ENCODE peak calls at places on chromosome 5, in four cellular contexts. U is pancreas, H is GM20000, B is chondrocyte. G is an unnamed sample.

GRCh38 chr5:88555658-88556057 is 287.0 kb upstream of the TMEM161B start:
- DNase-seq in U (no peak), H (no peak), B (no peak), G (no peak)

GRCh38 chr5:96196890-96197289 is 235.2 kb upstream of the ELL2 start:
- DNase-seq in U (no peak), H (no peak), B (no peak), G (no peak)

GRCh38 chr5:91957671-91958070 is 574.6 kb upstream of the ARRDC3 start:
- DNase-seq in U (no peak), H (no peak), B (no peak), G (no peak)

GRCh38 chr5:59832577-59833301 is 60.8 kb downstream of the PDE4D start:
- DNase-seq in U (no peak), H (no peak), B (no peak), G (no peak)

GRCh38 chr5:132446621-132447020 is 44.0 kb downstream of the IRF1 start:
- DNase-seq in U (no peak), H (no peak), B (no peak), G (no peak)

GRCh38 chr5:6703791-6704190 is 9.4 kb upstream of the TENT4A start:
- DNase-seq in U (no peak), H (no peak), B (no peak), G (no peak)

GRCh38 chr5:155260798-155261197 is 247.2 kb downstream of the KIF4B start:
- DNase-seq in U (no peak), H (no peak), B (no peak), G (no peak)

GRCh38 chr5:81080809-81081460 is 120.8 kb downstream of the RASGRF2 start:
- DNase-seq in U (no peak), H (no peak), B (no peak), G (no peak)

GRCh38 chr5:108046955-108047670 is 334.8 kb downstream of the FBXL17 start:
- DNase-seq in U (no peak), H (no peak), B (no peak), G (peak)

GRCh38 chr5:79834420-79835219 is 145.0 kb downstream of the CMYA5 start:
- DNase-seq in U (peak), H (no peak), B (no peak), G (no peak)

GRCh38 chr5:145856285-145856818 is 16.5 kb downstream of the GRXCR2 start:
- DNase-seq in U (peak), H (no peak), B (no peak), G (no peak)

GRCh38 chr5:74430910-74431309 is 209.6 kb downstream of the ENC1 start:
- DNase-seq in U (no peak), H (no peak), B (no peak), G (no peak)

GRCh38 chr5:157471709-157472108 is 11.7 kb downstream of the NIPAL4 start:
- DNase-seq in U (no peak), H (peak), B (no peak), G (no peak)

GRCh38 chr5:159897786-159898393 is 18.4 kb upstream of the ADRA1B start:
- DNase-seq in U (no peak), H (no peak), B (no peak), G (no peak)

GRCh38 chr5:149474198-149474597 is 77.0 kb downstream of the CSNK1A1 start:
- DNase-seq in U (peak), H (no peak), B (no peak), G (no peak)

GRCh38 chr5:568809-569208 is 43.3 kb upstream of the CEP72 start:
- DNase-seq in U (peak), H (no peak), B (peak), G (no peak)

GRCh38 chr5:85345818-85346217 is 961.1 kb upstream of the EDIL3 start:
- DNase-seq in U (no peak), H (no peak), B (no peak), G (no peak)

GRCh38 chr5:5291357-5291756 is 131.1 kb upstream of the ICE1 start:
- DNase-seq in U (no peak), H (no peak), B (no peak), G (no peak)

GRCh38 chr5:147464211-147464610 is 45.7 kb downstream of the DPYSL3 start:
- DNase-seq in U (no peak), H (no peak), B (no peak), G (no peak)

GRCh38 chr5:172509405-172509781 is 55.1 kb upstream of the SH3PXD2B start:
- DNase-seq in U (peak), H (no peak), B (no peak), G (no peak)

GRCh38 chr5:102594192-102594591 is 95.4 kb upstream of the SLCO6A1 start:
- DNase-seq in U (no peak), H (no peak), B (no peak), G (no peak)

GRCh38 chr5:10536931-10537579 is 26.8 kb upstream of the ANKRD33B start:
- DNase-seq in U (no peak), H (peak), B (peak), G (no peak)

GRCh38 chr5:120808606-120809005 is 344.5 kb downstream of the PRR16 start:
- DNase-seq in U (no peak), H (no peak), B (no peak), G (no peak)

GRCh38 chr5:120690621-120691407 is 226.7 kb downstream of the PRR16 start:
- DNase-seq in U (no peak), H (no peak), B (no peak), G (no peak)

GRCh38 chr5:76660360-76660759 is 37.2 kb upstream of the F2RL2 start:
- DNase-seq in U (no peak), H (no peak), B (no peak), G (no peak)

GRCh38 chr5:12323637-12324229 is 419.5 kb upstream of the CTNND2 start:
- DNase-seq in U (no peak), H (no peak), B (no peak), G (no peak)

GRCh38 chr5:102130386-102130785 is 165.7 kb downstream of the SLCO4C1 start:
- DNase-seq in U (no peak), H (no peak), B (no peak), G (no peak)

GRCh38 chr5:15579193-15579990 is 79.4 kb downstream of the FBXL7 start:
- DNase-seq in U (no peak), H (no peak), B (no peak), G (no peak)

GRCh38 chr5:132205385-132206125 is 22.1 kb downstream of the P4HA2 start:
- DNase-seq in U (no peak), H (peak), B (no peak), G (no peak)

GRCh38 chr5:173456751-173457171 is 128.5 kb upstream of the STC2 start:
- DNase-seq in U (no peak), H (no peak), B (no peak), G (no peak)

GRCh38 chr5:10111575-10111974 is 138.1 kb downstream of the ATPSCKMT start:
- DNase-seq in U (no peak), H (peak), B (no peak), G (peak)

GRCh38 chr5:43227655-43228054 is 35.6 kb downstream of the NIM1K start:
- DNase-seq in U (no peak), H (no peak), B (no peak), G (no peak)

GRCh38 chr5:43232943-43233833 is 41.2 kb downstream of the NIM1K start:
- DNase-seq in U (no peak), H (no peak), B (no peak), G (no peak)

GRCh38 chr5:43233946-43234345 is 41.9 kb downstream of the NIM1K start:
- DNase-seq in U (no peak), H (peak), B (no peak), G (no peak)

GRCh38 chr5:43236633-43237355 is 44.8 kb downstream of the NIM1K start:
- DNase-seq in U (no peak), H (no peak), B (no peak), G (no peak)

DNA sequence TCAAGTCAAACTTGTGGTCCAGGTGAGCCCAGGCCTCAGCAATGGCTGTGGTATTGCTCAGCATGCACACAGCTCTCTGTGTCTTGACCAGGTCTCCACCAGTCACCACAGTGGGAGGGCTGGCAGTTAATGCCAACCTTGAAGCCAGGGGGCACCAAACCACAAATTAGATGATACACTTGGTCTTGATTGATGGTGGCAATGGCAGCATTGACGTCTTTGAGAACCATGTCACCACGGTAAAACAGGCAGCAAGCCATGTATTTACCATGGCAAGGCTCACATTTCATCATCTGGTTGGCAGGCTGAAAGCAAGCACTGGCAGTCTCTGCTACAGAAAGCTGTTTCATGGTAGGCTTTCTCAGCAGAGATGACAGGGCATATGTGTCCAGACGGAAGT is 40.0 kb downstream of the NIM1K start:
- DNase-seq in U (peak), H (no peak), B (no peak), G (no peak)
- TF ChIP-seq CTCF in U (peak), H (no peak), B (peak), G (no peak)

GRCh38 chr5:68215208-68215887 is at the start of gene PIK3R1:
- DNase-seq in U (peak), H (peak), B (peak), G (peak)
- TF ChIP-seq CTCF in U (peak), H (no peak), B (peak), G (no peak)

GRCh38 chr5:36273809-36274526 is 27.7 kb downstream of the RANBP3L start:
- DNase-seq in U (no peak), H (no peak), B (no peak), G (no peak)

GRCh38 chr5:36276864-36277263 is 24.8 kb downstream of the RANBP3L start:
- DNase-seq in U (no peak), H (no peak), B (no peak), G (no peak)

DNA sequence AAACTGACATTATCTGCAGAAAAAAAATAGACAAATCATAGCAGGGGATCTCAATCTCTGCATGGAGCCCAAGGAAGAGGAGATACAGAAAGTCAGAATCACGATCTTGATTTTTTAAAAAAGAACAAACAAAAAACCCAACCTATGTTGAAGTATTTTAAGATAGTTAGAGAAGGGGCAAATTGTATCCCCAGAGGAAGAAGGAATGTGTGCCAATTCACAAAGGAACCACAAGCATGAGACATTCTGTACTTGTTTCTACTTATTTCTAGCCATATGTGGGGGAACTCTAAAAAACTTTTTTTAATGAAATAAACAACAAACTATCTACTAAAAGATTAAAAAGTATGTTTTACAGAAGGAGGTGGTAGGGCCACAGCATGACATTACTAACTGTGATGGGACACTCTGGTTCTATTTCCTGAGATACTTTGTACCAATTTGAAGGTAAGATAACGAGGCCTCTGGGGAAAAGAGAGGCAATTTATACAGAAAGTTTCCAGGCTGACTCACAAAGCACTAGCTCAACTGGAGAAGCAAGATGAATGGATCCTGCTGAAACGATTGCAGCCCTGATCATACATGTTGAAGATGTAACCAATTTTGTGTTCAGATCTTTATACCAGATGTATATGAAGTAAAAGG is 22.5 kb downstream of the RANBP3L start:
- DNase-seq in U (no peak), H (no peak), B (no peak), G (no peak)
- TF ChIP-seq CTCF in U (no peak), H (no peak), B (no peak), G (no peak)

GRCh38 chr5:178787889-178788288 is 57.4 kb upstream of the ZNF354A start:
- DNase-seq in U (peak), H (no peak), B (peak), G (no peak)

GRCh38 chr5:178786424-178786823 is 56.0 kb upstream of the ZNF354A start:
- DNase-seq in U (peak), H (no peak), B (peak), G (no peak)

GRCh38 chr5:178784391-178784790 is 53.9 kb upstream of the ZNF354A start:
- DNase-seq in U (no peak), H (no peak), B (peak), G (no peak)

GRCh38 chr5:178786859-178787499 is 56.5 kb upstream of the ZNF354A start:
- DNase-seq in U (peak), H (no peak), B (peak), G (no peak)

GRCh38 chr5:178785999-178786398 is 55.5 kb upstream of the ZNF354A start:
- DNase-seq in U (peak), H (no peak), B (peak), G (no peak)
- TF ChIP-seq CTCF in U (no peak), H (no peak), B (no peak), G (no peak)

GRCh38 chr5:22238047-22238446 is 615.1 kb downstream of the CDH12 start:
- DNase-seq in U (no peak), H (no peak), B (no peak), G (no peak)

DNA sequence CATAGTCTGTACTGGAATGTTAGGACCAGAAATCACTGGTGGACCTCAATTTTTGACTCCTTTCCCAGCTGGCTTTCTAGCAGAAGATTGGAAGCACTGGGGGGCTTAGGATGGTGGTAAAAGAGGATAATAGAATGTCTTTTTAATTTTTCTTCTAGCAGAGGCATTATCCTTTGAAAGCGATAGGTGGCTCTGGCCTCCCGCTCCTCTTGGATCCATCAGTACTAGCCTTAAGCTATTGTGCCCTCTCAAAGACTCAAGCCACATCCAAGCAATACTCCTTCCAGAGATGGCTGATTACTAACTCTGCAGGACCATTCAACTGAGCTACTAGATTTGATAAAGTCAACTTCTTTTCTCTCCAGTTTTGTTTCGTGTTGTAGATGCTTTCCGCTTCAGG is 610.6 kb downstream of the CDH12 start:
- DNase-seq in U (no peak), H (no peak), B (no peak), G (no peak)
- TF ChIP-seq CTCF in U (no peak), H (no peak), B (no peak), G (no peak)

DNA sequence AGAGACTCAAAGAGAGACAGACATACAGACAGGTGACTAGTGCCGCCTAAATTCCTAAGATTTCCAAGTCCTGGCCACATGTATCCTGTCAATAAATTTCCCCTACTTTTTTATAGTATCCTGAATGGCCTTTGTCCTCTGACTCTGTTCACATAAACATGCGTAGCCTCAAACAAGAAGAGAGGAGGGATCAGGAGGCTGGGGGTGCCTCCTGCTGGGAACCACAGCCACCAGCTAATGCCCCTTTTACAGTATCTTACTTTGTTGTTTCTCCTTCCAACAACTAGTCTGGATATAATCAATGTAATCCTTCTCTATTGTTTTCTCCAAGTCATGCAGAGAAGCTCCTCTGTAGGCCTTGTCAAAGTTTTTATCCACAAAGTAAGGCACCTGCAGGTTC is 15.9 kb upstream of the SPATA24 start:
- DNase-seq in U (no peak), H (no peak), B (no peak), G (no peak)
- TF ChIP-seq CTCF in U (no peak), H (no peak), B (no peak), G (no peak)

DNA sequence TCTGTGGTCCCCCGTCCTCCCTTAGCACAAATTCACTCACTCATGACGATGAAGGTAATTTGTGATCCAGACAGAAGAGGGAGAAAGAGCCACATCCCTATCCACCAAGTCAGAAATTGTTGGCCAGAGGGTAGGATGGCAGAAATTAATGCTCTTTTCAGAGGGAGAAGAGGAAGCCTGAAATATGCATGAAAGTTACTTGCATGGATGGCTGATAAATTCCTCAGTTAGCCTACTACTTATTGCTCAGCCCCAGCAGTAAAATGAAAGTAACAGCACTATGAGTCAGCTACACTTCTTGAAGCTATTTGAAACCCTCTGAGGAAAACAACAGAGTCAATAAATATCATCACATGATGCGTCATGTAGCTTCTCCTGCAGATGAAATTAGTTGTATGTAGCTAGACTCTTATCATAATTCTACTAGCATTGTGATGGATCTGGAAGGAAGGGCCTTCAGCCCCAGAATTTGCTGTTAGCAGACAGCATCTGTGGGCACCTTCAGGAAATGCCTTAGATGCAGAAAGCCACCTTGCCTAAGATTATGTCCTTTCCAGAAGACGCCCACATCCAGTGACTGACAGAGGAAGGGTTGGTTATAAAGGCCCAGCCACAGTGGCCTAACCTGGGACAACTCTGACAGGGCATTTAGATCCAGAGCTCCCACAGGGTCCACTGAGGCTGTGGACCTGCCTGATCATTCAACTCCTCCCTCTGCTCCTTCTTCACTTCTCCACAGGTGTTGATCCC is 81.2 kb upstream of the CCDC112 start:
- DNase-seq in U (no peak), H (peak), B (no peak), G (no peak)
- TF ChIP-seq CTCF in U (no peak), H (no peak), B (peak), G (peak)

GRCh38 chr5:61327761-61328753 is 4.0 kb upstream of the ZSWIM6 start:
- DNase-seq in U (no peak), H (peak), B (no peak), G (no peak)
- TF ChIP-seq CTCF in U (no peak), H (no peak), B (peak), G (no peak)

DNA sequence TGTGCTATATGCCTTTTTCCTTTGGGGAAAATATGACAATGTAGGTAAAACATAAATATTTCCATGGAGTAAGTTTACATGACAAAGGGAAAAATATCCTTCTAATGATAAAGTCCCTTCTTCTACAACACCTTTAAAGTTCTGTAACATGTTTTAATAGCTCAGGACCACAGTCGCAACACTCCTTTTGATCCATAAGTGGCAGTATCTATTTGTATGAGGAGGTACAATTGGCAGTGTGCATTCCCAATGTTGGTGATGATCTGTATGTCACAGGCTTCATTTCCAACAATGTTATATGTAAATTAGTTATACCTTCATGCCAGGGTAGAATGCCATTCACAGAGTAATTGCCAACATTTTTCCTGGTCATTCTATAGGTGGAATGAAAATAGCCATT is 127.1 kb upstream of the CCNH start:
- DNase-seq in U (no peak), H (no peak), B (no peak), G (no peak)
- TF ChIP-seq CTCF in U (no peak), H (no peak), B (no peak), G (no peak)

GRCh38 chr5:142145106-142145900 is 36.7 kb downstream of the NDFIP1 start:
- DNase-seq in U (no peak), H (peak), B (no peak), G (no peak)

GRCh38 chr5:142141463-142141862 is 32.9 kb downstream of the NDFIP1 start:
- DNase-seq in U (no peak), H (no peak), B (no peak), G (no peak)

GRCh38 chr5:142149363-142149762 is 40.8 kb downstream of the NDFIP1 start:
- DNase-seq in U (no peak), H (no peak), B (no peak), G (no peak)

GRCh38 chr5:142143878-142144277 is 35.3 kb downstream of the NDFIP1 start:
- DNase-seq in U (no peak), H (peak), B (no peak), G (no peak)
- TF ChIP-seq CTCF in U (peak), H (peak), B (peak), G (peak)

G was measured in D721Med.